ENCODE peak calls at places on chromosomes 4 and X, in five cellular contexts. L is SW480; R is M059J; Q is fibroblast of lung; G is stimulated activated CD8-positive, alpha-beta memory T cell treated with anti-CD3 and anti-CD28 coated beads, Interleukin-7, amount 100 ng/mL, for 1 hour. N is an unnamed sample.

GRCh38 chrX:46294234-46294633 is 251.0 kb downstream of the ZNF674 start:
- DNase-seq in L (no peak), R (peak), Q (peak), G (no peak), N (no peak)

GRCh38 chr4:70632028-70632427 is 3.5 kb downstream of the ENAM start:
- DNase-seq in L (peak), R (peak), Q (peak), G (no peak), N (no peak)

GRCh38 chr4:1534876-1535526 is 128.8 kb upstream of the NKX1-1 start:
- DNase-seq in L (no peak), R (no peak), Q (no peak), G (no peak), N (no peak)

GRCh38 chr4:95857761-95858160 is 17.9 kb downstream of the PDHA2 start:
- DNase-seq in L (no peak), R (peak), Q (peak), G (no peak), N (no peak)

GRCh38 chr4:184649971-184650855 is 675 bp downstream of the PRIMPOL start:
- DNase-seq in L (peak), R (peak), Q (peak), G (no peak), N (no peak)

GRCh38 chrX:41300758-41301437 is 33.1 kb upstream of the DDX3X start:
- DNase-seq in L (no peak), R (peak), Q (peak), G (no peak), N (no peak)

GRCh38 chr4:2907226-2907625 is 56.0 kb downstream of the NOP14 start:
- DNase-seq in L (no peak), R (no peak), Q (no peak), G (no peak), N (no peak)

GRCh38 chr4:117777721-117778120 is 256.6 kb upstream of the NDST3 start:
- DNase-seq in L (no peak), R (peak), Q (peak), G (no peak), N (no peak)

GRCh38 chrX:22800806-22801205 is 199.0 kb upstream of the DDX53 start:
- DNase-seq in L (no peak), R (peak), Q (peak), G (no peak), N (no peak)

GRCh38 chrX:154412468-154412867 is 1.1 kb downstream of the TAFAZZIN start:
- DNase-seq in L (no peak), R (no peak), Q (no peak), G (no peak), N (no peak)

GRCh38 chr4:73705056-73705432 is 35.3 kb upstream of the CXCL8 start:
- DNase-seq in L (no peak), R (peak), Q (peak), G (no peak), N (no peak)

GRCh38 chr4:80423553-80424224 is 88.2 kb downstream of the CFAP299 start:
- DNase-seq in L (no peak), R (peak), Q (peak), G (no peak), N (no peak)

GRCh38 chrX:65532016-65532415 is 2.6 kb downstream of the LAS1L start:
- DNase-seq in L (no peak), R (peak), Q (no peak), G (no peak), N (no peak)

GRCh38 chr4:40686081-40686913 is 56.6 kb upstream of the RBM47 start:
- DNase-seq in L (no peak), R (no peak), Q (no peak), G (no peak), N (no peak)

GRCh38 chr4:147826288-147826646 is 94.4 kb downstream of the ARHGAP10 start:
- DNase-seq in L (no peak), R (no peak), Q (no peak), G (no peak), N (no peak)

GRCh38 chrX:21708116-21708515 is 49.8 kb downstream of the SMPX start:
- DNase-seq in L (no peak), R (peak), Q (no peak), G (no peak), N (no peak)

GRCh38 chr4:176102414-176102813 is 36.8 kb downstream of the WDR17 start:
- DNase-seq in L (no peak), R (no peak), Q (no peak), G (no peak), N (no peak)

GRCh38 chr4:46648088-46648744 is 258.3 kb upstream of the GABRA2 start:
- DNase-seq in L (peak), R (peak), Q (peak), G (no peak), N (peak)

GRCh38 chrX:141176586-141177451 is at the start of gene LDOC1:
- DNase-seq in L (no peak), R (peak), Q (peak), G (peak), N (peak)

GRCh38 chr4:143587703-143588102 is 74.2 kb downstream of the SMARCA5 start:
- DNase-seq in L (peak), R (peak), Q (peak), G (no peak), N (no peak)

GRCh38 chrX:30275498-30275897 is 28.6 kb downstream of the MAGEB1 start:
- DNase-seq in L (peak), R (peak), Q (no peak), G (no peak), N (no peak)

GRCh38 chrX:114451397-114451796 is 132.5 kb upstream of the HTR2C start:
- DNase-seq in L (no peak), R (no peak), Q (no peak), G (no peak), N (no peak)

GRCh38 chr4:2835978-2836377 is 7.7 kb upstream of the ADD1 start:
- DNase-seq in L (no peak), R (no peak), Q (no peak), G (no peak), N (peak)

GRCh38 chr4:175252642-175253041 is 334.5 kb downstream of the ADAM29 start:
- DNase-seq in L (no peak), R (no peak), Q (no peak), G (no peak), N (no peak)

GRCh38 chrX:56729152-56729557 is at the start of gene NBDY:
- DNase-seq in L (peak), R (peak), Q (peak), G (no peak), N (peak)

N was measured in Peyer's patch.